ENCODE peak calls at places on chromosomes 5 and 9, in four cellular contexts. Y is K562, G is HepG2, X is GM12878. M is an unnamed sample.

GRCh38 chr9:2116073-2116472 is 100.9 kb downstream of the SMARCA2 start:
- DNase-seq in Y (peak; percentile 8), G (peak; percentile 7), X (no peak), M (peak; percentile 55)

GRCh38 chr5:173963867-173964429 is 25.0 kb upstream of the C5orf47 start:
- DNase-seq in Y (no peak), G (no peak), X (no peak), M (peak; percentile 61)

GRCh38 chr5:103111458-103111857 is 8.5 kb downstream of the GIN1 start:
- DNase-seq in Y (no peak), G (no peak), X (no peak), M (no peak)

GRCh38 chr5:64487283-64487682 is 18.5 kb upstream of the RGS7BP start:
- DNase-seq in Y (no peak), G (no peak), X (no peak), M (no peak)

GRCh38 chr5:141245250-141245717 is at the start of gene PCDHB15:
- DNase-seq in Y (peak; percentile 21), G (peak; percentile 9), X (no peak), M (peak; percentile 85)

GRCh38 chr5:23446436-23446835 is 61.0 kb upstream of the PRDM9 start:
- DNase-seq in Y (no peak), G (no peak), X (no peak), M (no peak)

GRCh38 chr9:137167752-137168574 is 1.9 kb downstream of the LRRC26 start:
- DNase-seq in Y (peak; percentile 69), G (no peak), X (no peak), M (peak; percentile 64)

GRCh38 chr9:89408628-89409101 is 89.2 kb downstream of the SEMA4D start:
- DNase-seq in Y (no peak), G (no peak), X (no peak), M (no peak)

GRCh38 chr9:90914868-90915483 is 113.4 kb downstream of the SYK start:
- DNase-seq in Y (peak; percentile 76), G (peak; percentile 63), X (peak; percentile 33), M (peak; percentile 82)

GRCh38 chr9:80320916-80321315 is 749.2 kb downstream of the TLE4 start:
- DNase-seq in Y (no peak), G (no peak), X (no peak), M (no peak)

GRCh38 chr9:121156263-121156731 is 45.4 kb downstream of the RAB14 start:
- DNase-seq in Y (no peak), G (no peak), X (peak; percentile 72), M (no peak)

GRCh38 chr9:136023401-136024225 is 62.4 kb upstream of the UBAC1 start:
- DNase-seq in Y (no peak), G (no peak), X (no peak), M (peak; percentile 10)

GRCh38 chr5:141657937-141658545 is 6.8 kb upstream of the FCHSD1 start:
- DNase-seq in Y (peak; percentile 62), G (peak; percentile 65), X (no peak), M (no peak)

GRCh38 chr5:171867786-171868185 is 82.2 kb downstream of the SMIM23 start:
- DNase-seq in Y (no peak), G (no peak), X (no peak), M (no peak)

GRCh38 chr5:136484808-136485207 is 119.5 kb upstream of the TRPC7 start:
- DNase-seq in Y (no peak), G (no peak), X (no peak), M (no peak)
- TF ChIP-seq ESRRA in Y (no peak), G (no peak), X (no peak), M (no peak)

DNA sequence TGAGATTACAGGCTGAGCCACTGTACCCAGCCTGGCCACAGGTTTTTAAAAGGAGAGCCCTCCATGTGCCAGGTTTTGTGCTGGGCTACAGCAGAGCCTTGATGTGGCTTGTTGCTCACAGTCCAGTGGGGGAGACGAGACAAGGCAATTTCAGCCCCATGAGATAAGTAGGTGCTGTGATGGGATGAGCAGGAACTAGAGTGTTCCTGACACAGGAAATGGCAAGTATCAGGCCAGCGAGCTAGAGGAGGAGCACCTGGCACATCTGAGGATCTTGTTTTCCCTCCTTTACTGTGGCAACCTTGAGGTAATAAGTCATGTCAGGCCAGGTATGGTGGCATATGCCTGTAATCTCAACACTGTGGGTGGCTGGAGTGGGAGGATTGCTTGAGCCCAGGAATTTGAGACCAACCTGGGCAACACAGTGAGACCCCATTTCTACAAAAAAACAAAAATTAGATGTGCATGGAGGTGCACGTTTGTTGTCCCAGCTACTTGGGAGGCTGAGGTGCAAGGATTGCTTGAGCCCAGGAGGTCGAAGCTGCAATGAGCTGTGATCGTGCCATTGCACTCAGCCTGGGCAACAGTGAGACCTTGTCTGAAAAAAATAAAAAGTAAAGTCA is 3.8 kb upstream of the ZDHHC12 start:
- DNase-seq in Y (no peak), G (no peak), X (no peak), M (no peak)
- TF ChIP-seq ETV6 in Y (no peak), G (no peak), X (no peak), M (no peak)

GRCh38 chr5:151038292-151038745 is 17.9 kb downstream of the GPX3 start:
- DNase-seq in Y (no peak), G (no peak), X (no peak), M (no peak)

GRCh38 chr5:151037561-151038291 is 17.3 kb downstream of the GPX3 start:
- DNase-seq in Y (no peak), G (peak; percentile 31), X (no peak), M (no peak)

GRCh38 chr5:151039665-151040064 is 19.3 kb downstream of the GPX3 start:
- DNase-seq in Y (no peak), G (no peak), X (no peak), M (no peak)

GRCh38 chr5:151040211-151040747 is 19.9 kb downstream of the GPX3 start:
- DNase-seq in Y (peak; percentile 26), G (peak; percentile 78), X (no peak), M (no peak)

GRCh38 chr5:151038801-151039238 is 18.4 kb downstream of the GPX3 start:
- DNase-seq in Y (no peak), G (no peak), X (no peak), M (no peak)
- TF ChIP-seq NR2C2 in Y (no peak), G (no peak), X (no peak), M (no peak)

GRCh38 chr9:113620377-113621161 is 157.0 kb downstream of the RGS3 start:
- DNase-seq in Y (no peak), G (peak; percentile 77), X (no peak), M (no peak)
- TF ChIP-seq ESRRA in Y (no peak), G (no peak), X (no peak), M (no peak)

GRCh38 chr9:86548220-86548619 is 194.0 kb upstream of the TUT7 start:
- DNase-seq in Y (no peak), G (no peak), X (no peak), M (no peak)

GRCh38 chr9:86547596-86547995 is 193.4 kb upstream of the TUT7 start:
- DNase-seq in Y (no peak), G (no peak), X (no peak), M (no peak)

GRCh38 chr9:86549434-86549833 is 195.2 kb upstream of the TUT7 start:
- DNase-seq in Y (no peak), G (no peak), X (no peak), M (no peak)

GRCh38 chr9:86550411-86550810 is 196.2 kb upstream of the TUT7 start:
- DNase-seq in Y (no peak), G (no peak), X (no peak), M (no peak)

GRCh38 chr9:86549920-86550319 is 195.7 kb upstream of the TUT7 start:
- DNase-seq in Y (no peak), G (no peak), X (no peak), M (no peak)
- TF ChIP-seq ETV6 in Y (no peak), G (no peak), X (no peak), M (no peak)

GRCh38 chr5:37902323-37902722 is 62.5 kb upstream of the GDNF start:
- DNase-seq in Y (no peak), G (no peak), X (no peak), M (no peak)

GRCh38 chr5:37900692-37901091 is 60.9 kb upstream of the GDNF start:
- DNase-seq in Y (no peak), G (peak; percentile 29), X (no peak), M (peak; percentile 32)

GRCh38 chr5:37906416-37906815 is 66.6 kb upstream of the GDNF start:
- DNase-seq in Y (no peak), G (no peak), X (no peak), M (no peak)

DNA sequence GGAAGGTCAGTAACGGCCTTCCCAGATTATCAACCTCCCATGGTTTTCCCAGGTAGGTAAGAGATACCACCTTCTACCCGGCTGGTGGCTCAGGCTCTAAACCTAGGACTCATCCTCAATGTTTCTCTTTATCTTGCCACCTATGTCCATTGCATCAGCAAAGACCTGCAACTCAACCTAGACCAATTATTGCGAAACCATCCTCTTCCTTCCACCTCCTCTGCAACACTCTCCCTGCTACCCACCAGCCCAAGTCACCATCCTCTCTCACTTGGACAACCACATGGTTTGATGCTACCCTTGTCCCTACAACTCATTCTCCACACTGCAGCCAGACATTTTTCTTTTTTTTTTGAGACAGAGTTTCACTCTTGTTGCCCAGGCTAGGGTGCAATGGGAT is 65.4 kb upstream of the GDNF start:
- DNase-seq in Y (no peak), G (no peak), X (no peak), M (no peak)
- TF ChIP-seq NR2C2 in Y (no peak), G (no peak), X (no peak), M (no peak)

M was measured in WTC11.